ENCODE peak calls at places on chromosomes 6 and 20, in eight cellular contexts. Q, O, M, G, P, U, W and H are unnamed samples.

GRCh38 chr6:154479388-154480143 is 30.9 kb downstream of the CNKSR3 start:
- DNase-seq in Q (no peak), O (peak; percentile 46), M (peak; percentile 50), G (no peak), P (no peak), U (no peak), W (no peak), H (no peak)

GRCh38 chr6:24431045-24431451 is 28.3 kb downstream of the MRS2 start:
- DNase-seq in Q (no peak), O (no peak), M (peak; percentile 63), G (no peak), P (peak; percentile 47), U (no peak), W (no peak), H (no peak)

GRCh38 chr6:118678866-118679265 is 27.5 kb upstream of the CEP85L start:
- DNase-seq in Q (no peak), O (no peak), M (no peak), G (no peak), P (no peak), U (no peak), W (no peak), H (no peak)

GRCh38 chr20:46671866-46672542 is 17.2 kb downstream of the TP53RK start:
- DNase-seq in Q (no peak), O (no peak), M (no peak), G (no peak), P (no peak), U (no peak), W (no peak), H (no peak)

GRCh38 chr6:33609444-33610034 is 11.6 kb upstream of the ITPR3 start:
- DNase-seq in Q (no peak), O (no peak), M (no peak), G (no peak), P (no peak), U (no peak), W (no peak), H (no peak)

GRCh38 chr6:34377984-34378383 is 14.5 kb downstream of the NUDT3 start:
- DNase-seq in Q (no peak), O (no peak), M (no peak), G (no peak), P (no peak), U (no peak), W (no peak), H (no peak)

GRCh38 chr6:75505426-75505825 is 11.8 kb upstream of the FILIP1 start:
- DNase-seq in Q (no peak), O (no peak), M (no peak), G (no peak), P (peak; percentile 24), U (no peak), W (no peak), H (no peak)

GRCh38 chr6:3848380-3848779 is 793 bp upstream of the FAM50B start:
- DNase-seq in Q (no peak), O (no peak), M (no peak), G (no peak), P (no peak), U (peak; percentile 45), W (no peak), H (no peak)

GRCh38 chr6:34514593-34515472 is 41.3 kb downstream of the SPDEF start:
- DNase-seq in Q (no peak), O (no peak), M (peak; percentile 77), G (no peak), P (peak; percentile 88), U (peak; percentile 87), W (no peak), H (peak; percentile 73)

GRCh38 chr20:33463332-33464101 is 20.0 kb upstream of the SNTA1 start:
- DNase-seq in Q (no peak), O (no peak), M (no peak), G (no peak), P (no peak), U (no peak), W (no peak), H (no peak)

GRCh38 chr6:33822575-33823395 is 19.0 kb upstream of the MLN start:
- DNase-seq in Q (no peak), O (no peak), M (peak; percentile 81), G (no peak), P (peak; percentile 93), U (no peak), W (no peak), H (no peak)

GRCh38 chr20:17809714-17810631 is 110.2 kb downstream of the BANF2 start:
- DNase-seq in Q (no peak), O (no peak), M (no peak), G (no peak), P (peak; percentile 38), U (no peak), W (no peak), H (no peak)

GRCh38 chr6:77172578-77172977 is 290.7 kb downstream of the HTR1B start:
- DNase-seq in Q (no peak), O (no peak), M (no peak), G (no peak), P (no peak), U (no peak), W (no peak), H (peak; percentile 57)

GRCh38 chr20:22586645-22587310 is 2.4 kb upstream of the FOXA2 start:
- DNase-seq in Q (no peak), O (no peak), M (peak; percentile 34), G (no peak), P (peak; percentile 70), U (peak; percentile 32), W (peak; percentile 73), H (no peak)

GRCh38 chr6:158894192-158894591 is 75.0 kb upstream of the EZR start:
- DNase-seq in Q (no peak), O (peak; percentile 86), M (peak; percentile 81), G (no peak), P (peak; percentile 68), U (no peak), W (no peak), H (no peak)

GRCh38 chr20:31835977-31836852 is 9.2 kb downstream of the FOXS1 start:
- DNase-seq in Q (no peak), O (peak; percentile 75), M (no peak), G (no peak), P (peak; percentile 63), U (peak; percentile 54), W (peak; percentile 71), H (no peak)

GRCh38 chr6:10720229-10720959 is 2.5 kb upstream of the TMEM14C start:
- DNase-seq in Q (no peak), O (no peak), M (peak; percentile 46), G (peak; percentile 47), P (no peak), U (no peak), W (peak; percentile 43), H (no peak)

GRCh38 chr6:113672691-113673149 is 184.4 kb upstream of the MARCKS start:
- DNase-seq in Q (no peak), O (no peak), M (no peak), G (no peak), P (no peak), U (peak; percentile 28), W (no peak), H (no peak)

GRCh38 chr6:132961610-132962009 is 147.2 kb downstream of the RPS12 start:
- DNase-seq in Q (no peak), O (no peak), M (no peak), G (no peak), P (peak; percentile 22), U (no peak), W (no peak), H (no peak)